ENCODE peak calls at places on chromosomes 16 and 17, in six cellular contexts. One of them, this sample, is unnamed.

GRCh38 chr16:17548825-17549224 is 78.1 kb upstream of the XYLT1 start:
- DNase-seq in aorta: no peak
- DNase-seq in iPS DF 6.9: no peak
- DNase-seq in upper lobe of left lung: no peak
- DNase-seq in MM.1S: no peak
- DNase-seq in ascending aorta: no peak
- DNase-seq in this sample: no peak

GRCh38 chr17:64115871-64116534 is 13.9 kb downstream of the ERN1 start:
- DNase-seq in aorta: no peak
- DNase-seq in upper lobe of left lung: no peak
- DNase-seq in iPS DF 6.9: no peak
- DNase-seq in ascending aorta: no peak
- DNase-seq in MM.1S: no peak
- DNase-seq in this sample: no peak

GRCh38 chr16:4593069-4593468 is 21.6 kb downstream of the UBALD1 start:
- DNase-seq in ascending aorta: no peak
- DNase-seq in upper lobe of left lung: no peak
- DNase-seq in MM.1S: no peak
- DNase-seq in iPS DF 6.9: no peak
- DNase-seq in aorta: no peak
- DNase-seq in this sample: no peak

GRCh38 chr17:76075364-76076099 is 951 bp downstream of the GALR2 start:
- DNase-seq in ascending aorta: no peak
- DNase-seq in MM.1S: no peak
- DNase-seq in aorta: no peak
- DNase-seq in upper lobe of left lung: no peak
- DNase-seq in iPS DF 6.9: no peak
- DNase-seq in this sample: no peak

GRCh38 chr16:50668368-50669008 is 12.6 kb downstream of the SNX20 start:
- DNase-seq in upper lobe of left lung: peak; percentile 80
- DNase-seq in ascending aorta: no peak
- DNase-seq in iPS DF 6.9: no peak
- DNase-seq in MM.1S: no peak
- DNase-seq in aorta: no peak
- DNase-seq in this sample: no peak

GRCh38 chr17:44922136-44922535 is 6.8 kb upstream of the GFAP start:
- DNase-seq in aorta: no peak
- DNase-seq in MM.1S: no peak
- DNase-seq in ascending aorta: no peak
- DNase-seq in iPS DF 6.9: no peak
- DNase-seq in upper lobe of left lung: no peak
- DNase-seq in this sample: no peak

GRCh38 chr16:999677-1000076 is 18.1 kb downstream of the SOX8 start:
- DNase-seq in MM.1S: no peak
- DNase-seq in ascending aorta: no peak
- DNase-seq in iPS DF 6.9: no peak
- DNase-seq in upper lobe of left lung: no peak
- DNase-seq in aorta: no peak
- DNase-seq in this sample: no peak

GRCh38 chr17:78356163-78356713 is 3.6 kb downstream of the SOCS3 start:
- DNase-seq in aorta: peak; percentile 76
- DNase-seq in MM.1S: peak; percentile 97
- DNase-seq in ascending aorta: peak; percentile 81
- DNase-seq in upper lobe of left lung: peak; percentile 84
- DNase-seq in iPS DF 6.9: no peak
- DNase-seq in this sample: peak; percentile 76

GRCh38 chr16:85046472-85046916 is 18.9 kb downstream of the KIAA0513 start:
- DNase-seq in MM.1S: no peak
- DNase-seq in iPS DF 6.9: no peak
- DNase-seq in upper lobe of left lung: no peak
- DNase-seq in aorta: no peak
- DNase-seq in ascending aorta: no peak
- DNase-seq in this sample: no peak

GRCh38 chr16:1366712-1367299 is 15.1 kb downstream of the GNPTG start:
- DNase-seq in upper lobe of left lung: no peak
- DNase-seq in ascending aorta: no peak
- DNase-seq in aorta: peak; percentile 46
- DNase-seq in MM.1S: no peak
- DNase-seq in iPS DF 6.9: no peak
- DNase-seq in this sample: no peak

GRCh38 chr17:21358682-21359482 is 17.3 kb upstream of the KCNJ12 start:
- DNase-seq in upper lobe of left lung: no peak
- DNase-seq in iPS DF 6.9: no peak
- DNase-seq in MM.1S: no peak
- DNase-seq in aorta: no peak
- DNase-seq in ascending aorta: no peak
- DNase-seq in this sample: no peak

GRCh38 chr17:64020068-64020766 is at the start of gene ICAM2:
- DNase-seq in aorta: peak; percentile 80
- DNase-seq in ascending aorta: peak; percentile 77
- DNase-seq in upper lobe of left lung: peak; percentile 81
- DNase-seq in iPS DF 6.9: no peak
- DNase-seq in MM.1S: peak; percentile 90
- DNase-seq in this sample: peak; percentile 75

GRCh38 chr17:4101127-4101798 is 41.6 kb downstream of the ZZEF1 start:
- DNase-seq in iPS DF 6.9: no peak
- DNase-seq in MM.1S: peak; percentile 85
- DNase-seq in ascending aorta: no peak
- DNase-seq in aorta: no peak
- DNase-seq in upper lobe of left lung: no peak
- DNase-seq in this sample: peak; percentile 21

GRCh38 chr17:14866266-14866665 is 398.9 kb downstream of the PMP22 start:
- DNase-seq in upper lobe of left lung: no peak
- DNase-seq in MM.1S: no peak
- DNase-seq in iPS DF 6.9: no peak
- DNase-seq in aorta: no peak
- DNase-seq in ascending aorta: no peak
- DNase-seq in this sample: no peak

GRCh38 chr17:68238488-68238887 is 9.4 kb upstream of the AMZ2 start:
- DNase-seq in iPS DF 6.9: no peak
- DNase-seq in aorta: no peak
- DNase-seq in ascending aorta: no peak
- DNase-seq in MM.1S: peak; percentile 23
- DNase-seq in upper lobe of left lung: no peak
- DNase-seq in this sample: no peak

GRCh38 chr17:50934672-50935200 is 68.6 kb upstream of the TOB1 start:
- DNase-seq in upper lobe of left lung: no peak
- DNase-seq in iPS DF 6.9: no peak
- DNase-seq in MM.1S: no peak
- DNase-seq in ascending aorta: no peak
- DNase-seq in aorta: no peak
- DNase-seq in this sample: no peak

GRCh38 chr16:73066927-73067670 is 19.2 kb upstream of the ZFHX3 start:
- DNase-seq in upper lobe of left lung: no peak
- DNase-seq in iPS DF 6.9: no peak
- DNase-seq in ascending aorta: no peak
- DNase-seq in aorta: peak; percentile 75
- DNase-seq in MM.1S: no peak
- DNase-seq in this sample: no peak

GRCh38 chr16:73268311-73268997 is 220.5 kb upstream of the ZFHX3 start:
- DNase-seq in upper lobe of left lung: no peak
- DNase-seq in aorta: no peak
- DNase-seq in iPS DF 6.9: peak; percentile 9
- DNase-seq in MM.1S: no peak
- DNase-seq in ascending aorta: no peak
- DNase-seq in this sample: no peak

DNA sequence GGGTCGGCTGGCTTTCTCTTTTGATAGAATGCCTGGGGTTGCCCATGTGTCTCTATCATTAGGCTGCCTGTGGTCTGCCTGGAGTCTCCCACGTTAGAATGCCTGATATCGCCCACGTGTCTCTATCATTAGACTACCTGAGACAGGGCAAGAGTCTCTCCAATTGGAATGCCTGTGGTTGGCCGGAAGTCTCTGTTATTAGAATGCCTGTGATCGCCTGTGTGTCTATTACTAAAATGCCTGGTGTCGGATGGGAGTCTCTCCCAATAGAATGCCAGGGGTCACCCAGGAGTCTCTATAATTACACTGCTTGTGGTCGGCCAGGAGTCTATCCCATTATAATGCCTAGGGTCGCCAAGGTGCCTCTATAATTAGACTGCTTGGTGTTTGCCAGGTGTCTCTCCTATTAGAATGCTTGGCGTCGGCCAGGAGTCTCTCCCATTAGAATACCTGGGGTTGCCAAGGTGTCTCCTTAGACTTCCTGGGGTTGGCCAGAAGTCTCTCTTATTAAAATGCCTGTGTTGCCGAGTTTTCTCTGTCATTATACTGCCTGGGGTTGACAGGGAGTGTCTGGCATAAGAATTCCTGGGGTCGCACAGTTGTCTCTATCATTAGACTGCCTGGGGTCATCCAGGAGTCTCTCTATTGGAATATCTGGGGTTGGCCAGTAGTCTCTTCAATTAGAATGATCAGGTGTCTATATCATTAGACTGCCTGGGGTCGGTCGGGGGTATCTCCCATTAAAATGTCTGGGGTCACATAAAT is 2272.8 kb downstream of the TP53TG3F start:
- DNase-seq in MM.1S: no peak
- DNase-seq in iPS DF 6.9: no peak
- DNase-seq in upper lobe of left lung: no peak
- DNase-seq in ascending aorta: peak; percentile 13
- DNase-seq in aorta: no peak
- DNase-seq in this sample: no peak
- H3K9me3 ChIP-seq in MM.1S: no peaks in the 10 kb centered on the region
- H3K9me3 ChIP-seq in iPS DF 6.9: peaks cover 9% of the 10 kb centered on the region
- H3K9me3 ChIP-seq in upper lobe of left lung: peaks cover 3% of the 10 kb centered on the region
- H3K9me3 ChIP-seq in ascending aorta: no peaks in the 10 kb centered on the region
- H3K9me3 ChIP-seq in aorta: no peaks in the 10 kb centered on the region
- H3K9me3 ChIP-seq in this sample: no peaks in the 10 kb centered on the region

DNA sequence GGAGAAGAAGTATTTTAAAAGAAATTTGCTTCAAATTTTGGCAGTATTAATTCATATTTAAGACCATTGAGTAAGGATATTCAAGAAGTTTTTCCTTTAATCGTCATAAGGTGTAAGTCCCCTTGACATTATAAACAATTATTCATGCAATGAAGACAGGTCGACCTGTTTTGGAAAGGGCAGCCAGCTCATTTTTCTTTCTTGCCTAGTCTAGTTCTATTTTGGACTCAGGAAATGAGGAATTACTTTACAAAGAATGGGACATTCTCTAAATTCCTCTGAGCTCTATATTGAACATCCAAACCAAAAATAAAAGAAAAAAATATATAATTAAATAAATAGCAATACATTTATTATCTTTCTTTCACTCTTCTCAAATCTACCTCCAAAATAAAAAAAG is 595.6 kb upstream of the KIF2B start:
- DNase-seq in ascending aorta: no peak
- DNase-seq in aorta: no peak
- DNase-seq in iPS DF 6.9: no peak
- DNase-seq in upper lobe of left lung: no peak
- DNase-seq in MM.1S: no peak
- DNase-seq in this sample: no peak
- H3K9me3 ChIP-seq in ascending aorta: no peaks in the 10 kb centered on the region
- H3K9me3 ChIP-seq in aorta: no peaks in the 10 kb centered on the region
- H3K9me3 ChIP-seq in iPS DF 6.9: no peaks in the 10 kb centered on the region
- H3K9me3 ChIP-seq in upper lobe of left lung: no peaks in the 10 kb centered on the region
- H3K9me3 ChIP-seq in MM.1S: no peaks in the 10 kb centered on the region
- H3K9me3 ChIP-seq in this sample: no peaks in the 10 kb centered on the region

GRCh38 chr17:16617481-16618060 is 36.1 kb downstream of the ZNF624 start:
- DNase-seq in ascending aorta: no peak
- DNase-seq in iPS DF 6.9: no peak
- DNase-seq in upper lobe of left lung: no peak
- DNase-seq in aorta: no peak
- DNase-seq in MM.1S: no peak
- DNase-seq in this sample: no peak
- H3K9me3 ChIP-seq in ascending aorta: peaks cover 24% of the 10 kb centered on the region
- H3K9me3 ChIP-seq in iPS DF 6.9: no peaks in the 10 kb centered on the region
- H3K9me3 ChIP-seq in upper lobe of left lung: peaks cover 68% of the 10 kb centered on the region
- H3K9me3 ChIP-seq in aorta: peaks cover 11% of the 10 kb centered on the region
- H3K9me3 ChIP-seq in MM.1S: no peaks in the 10 kb centered on the region
- H3K9me3 ChIP-seq in this sample: peaks cover 19% of the 10 kb centered on the region

DNA sequence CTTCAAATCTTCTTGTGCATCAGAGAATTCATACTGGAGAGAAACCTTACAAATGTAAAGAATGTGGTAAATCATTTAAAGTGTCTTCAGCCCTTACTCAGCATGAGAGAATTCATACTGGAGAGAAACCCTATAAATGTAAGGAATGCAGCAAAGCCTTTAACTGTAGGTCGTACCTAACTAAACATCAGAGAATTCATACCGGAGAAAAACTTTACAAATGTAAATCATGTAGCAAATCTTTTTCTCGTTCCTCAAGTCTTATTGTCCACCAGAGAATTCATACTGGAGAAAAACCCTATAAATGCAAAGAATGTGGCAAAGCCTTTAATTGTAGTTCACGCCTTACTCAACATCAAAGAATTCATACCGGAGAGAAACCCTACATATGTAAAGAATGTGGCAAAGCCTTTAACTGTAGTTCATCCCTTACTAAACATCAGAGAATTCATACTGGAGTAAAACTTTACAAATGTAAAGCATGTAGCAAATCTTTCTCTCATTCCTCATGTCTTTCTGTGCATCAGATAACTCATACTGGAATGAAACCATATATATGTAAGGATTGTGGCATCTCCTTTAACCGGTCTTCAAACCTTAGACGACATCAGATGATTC is 118.5 kb upstream of the ZNF267 start:
- DNase-seq in iPS DF 6.9: no peak
- DNase-seq in aorta: no peak
- DNase-seq in upper lobe of left lung: no peak
- DNase-seq in ascending aorta: no peak
- DNase-seq in MM.1S: no peak
- DNase-seq in this sample: no peak
- H3K9me3 ChIP-seq in iPS DF 6.9: no peaks in the 10 kb centered on the region
- H3K9me3 ChIP-seq in aorta: peaks cover 5% of the 10 kb centered on the region
- H3K9me3 ChIP-seq in upper lobe of left lung: peaks cover 95% of the 10 kb centered on the region
- H3K9me3 ChIP-seq in ascending aorta: peaks cover 91% of the 10 kb centered on the region
- H3K9me3 ChIP-seq in MM.1S: peaks cover 3% of the 10 kb centered on the region
- H3K9me3 ChIP-seq in this sample: peaks cover 61% of the 10 kb centered on the region

GRCh38 chr16:68564367-68564985 is 25.4 kb downstream of the ZFP90 start:
- DNase-seq in iPS DF 6.9: no peak
- DNase-seq in MM.1S: no peak
- DNase-seq in upper lobe of left lung: no peak
- DNase-seq in aorta: no peak
- DNase-seq in ascending aorta: no peak
- DNase-seq in this sample: no peak

GRCh38 chr16:68563631-68564366 is 24.7 kb downstream of the ZFP90 start:
- DNase-seq in MM.1S: no peak
- DNase-seq in iPS DF 6.9: no peak
- DNase-seq in aorta: no peak
- DNase-seq in upper lobe of left lung: no peak
- DNase-seq in ascending aorta: no peak
- DNase-seq in this sample: no peak
- H3K9me3 ChIP-seq in MM.1S: peaks cover 3% of the 10 kb centered on the region
- H3K9me3 ChIP-seq in iPS DF 6.9: peaks cover 23% of the 10 kb centered on the region
- H3K9me3 ChIP-seq in aorta: peaks cover 37% of the 10 kb centered on the region
- H3K9me3 ChIP-seq in upper lobe of left lung: peaks cover 100% of the 10 kb centered on the region
- H3K9me3 ChIP-seq in ascending aorta: peaks cover 91% of the 10 kb centered on the region
- H3K9me3 ChIP-seq in this sample: peaks cover 47% of the 10 kb centered on the region

This sample was measured in T-helper 17 cell.